ENCODE peak calls at places on chromosomes 7 and 10, in four cellular contexts. One of them, this sample, is unnamed.

GRCh38 chr10:72133517-72133916 is 45.2 kb upstream of the SPOCK2 start:
- DNase-seq in endothelial cell of umbilical vein: no peak
- DNase-seq in K562: no peak
- DNase-seq in GM12878: peak; percentile 92
- DNase-seq in this sample: peak; percentile 18

GRCh38 chr10:23479798-23480473 is 41.1 kb downstream of the OTUD1 start:
- DNase-seq in K562: no peak
- DNase-seq in endothelial cell of umbilical vein: no peak
- DNase-seq in GM12878: no peak
- DNase-seq in this sample: no peak

GRCh38 chr7:33339074-33339805 is 209.9 kb downstream of the BBS9 start:
- DNase-seq in GM12878: no peak
- DNase-seq in K562: no peak
- DNase-seq in endothelial cell of umbilical vein: peak; percentile 20
- DNase-seq in this sample: no peak

GRCh38 chr7:91656486-91657237 is 223.8 kb downstream of the MTERF1 start:
- DNase-seq in GM12878: no peak
- DNase-seq in K562: no peak
- DNase-seq in endothelial cell of umbilical vein: no peak
- DNase-seq in this sample: no peak

GRCh38 chr7:41787951-41788350 is 85.1 kb upstream of the INHBA start:
- DNase-seq in endothelial cell of umbilical vein: no peak
- DNase-seq in GM12878: no peak
- DNase-seq in K562: no peak
- DNase-seq in this sample: no peak

GRCh38 chr10:73774637-73775036 is 7.2 kb upstream of the CHCHD1 start:
- DNase-seq in GM12878: no peak
- DNase-seq in endothelial cell of umbilical vein: peak; percentile 53
- DNase-seq in K562: peak; percentile 53
- DNase-seq in this sample: peak; percentile 18

GRCh38 chr7:48389977-48390376 is 218.7 kb downstream of the ABCA13 start:
- DNase-seq in K562: no peak
- DNase-seq in endothelial cell of umbilical vein: no peak
- DNase-seq in GM12878: no peak
- DNase-seq in this sample: no peak

GRCh38 chr7:21401944-21402343 is 25.9 kb upstream of the SP4 start:
- DNase-seq in GM12878: no peak
- DNase-seq in K562: no peak
- DNase-seq in endothelial cell of umbilical vein: no peak
- DNase-seq in this sample: no peak

GRCh38 chr7:73682745-73683055 is 553 bp downstream of the DNAJC30 start:
- DNase-seq in K562: no peak
- DNase-seq in endothelial cell of umbilical vein: no peak
- DNase-seq in GM12878: no peak
- DNase-seq in this sample: no peak

GRCh38 chr10:119667562-119668328 is 16.6 kb downstream of the BAG3 start:
- DNase-seq in K562: no peak
- DNase-seq in GM12878: no peak
- DNase-seq in endothelial cell of umbilical vein: no peak
- DNase-seq in this sample: peak; percentile 68

GRCh38 chr7:47239034-47239433 is 342.9 kb downstream of the TNS3 start:
- DNase-seq in GM12878: no peak
- DNase-seq in K562: no peak
- DNase-seq in endothelial cell of umbilical vein: no peak
- DNase-seq in this sample: no peak

GRCh38 chr7:47452295-47452694 is 129.6 kb downstream of the TNS3 start:
- DNase-seq in endothelial cell of umbilical vein: no peak
- DNase-seq in K562: no peak
- DNase-seq in GM12878: no peak
- DNase-seq in this sample: no peak

GRCh38 chr10:30671011-30671616 is 41.6 kb upstream of the LYZL2 start:
- DNase-seq in K562: peak; percentile 43
- DNase-seq in GM12878: no peak
- DNase-seq in endothelial cell of umbilical vein: peak; percentile 90
- DNase-seq in this sample: peak; percentile 67

GRCh38 chr7:110548372-110548771 is 542.6 kb upstream of the LRRN3 start:
- DNase-seq in K562: no peak
- DNase-seq in GM12878: no peak
- DNase-seq in endothelial cell of umbilical vein: no peak
- DNase-seq in this sample: no peak

GRCh38 chr7:102888561-102889233 is 24.1 kb upstream of the LRRC17 start:
- DNase-seq in K562: no peak
- DNase-seq in endothelial cell of umbilical vein: peak; percentile 85
- DNase-seq in GM12878: no peak
- DNase-seq in this sample: no peak

GRCh38 chr10:58064714-58065528 is 202.8 kb downstream of the IPMK start:
- DNase-seq in K562: peak; percentile 17
- DNase-seq in GM12878: no peak
- DNase-seq in endothelial cell of umbilical vein: peak; percentile 23
- DNase-seq in this sample: peak; percentile 35

GRCh38 chr10:133260895-133261725 is 15.6 kb downstream of the ADAM8 start:
- DNase-seq in K562: peak; percentile 68
- DNase-seq in GM12878: no peak
- DNase-seq in endothelial cell of umbilical vein: no peak
- DNase-seq in this sample: no peak

GRCh38 chr10:74293686-74294365 is 142.8 kb downstream of the ADK start:
- DNase-seq in endothelial cell of umbilical vein: peak; percentile 48
- DNase-seq in GM12878: no peak
- DNase-seq in K562: no peak
- DNase-seq in this sample: no peak

GRCh38 chr7:131623154-131623553 is 66.7 kb upstream of the PODXL start:
- DNase-seq in K562: peak; percentile 73
- DNase-seq in GM12878: no peak
- DNase-seq in endothelial cell of umbilical vein: peak; percentile 97
- DNase-seq in this sample: no peak

GRCh38 chr7:144835166-144835611 is 664 bp downstream of the TPK1 start:
- DNase-seq in endothelial cell of umbilical vein: peak; percentile 81
- DNase-seq in GM12878: peak; percentile 21
- DNase-seq in K562: peak; percentile 32
- DNase-seq in this sample: peak; percentile 1

GRCh38 chr7:99459087-99459486 is 6.9 kb downstream of the ATP5MF start:
- DNase-seq in endothelial cell of umbilical vein: peak; percentile 17
- DNase-seq in K562: no peak
- DNase-seq in GM12878: no peak
- DNase-seq in this sample: peak; percentile 35

GRCh38 chr7:133436014-133436428 is 183.1 kb downstream of the EXOC4 start:
- DNase-seq in GM12878: no peak
- DNase-seq in K562: no peak
- DNase-seq in endothelial cell of umbilical vein: peak; percentile 83
- DNase-seq in this sample: no peak

GRCh38 chr7:1938788-1939433 is 268.8 kb downstream of the ELFN1 start:
- DNase-seq in K562: no peak
- DNase-seq in endothelial cell of umbilical vein: no peak
- DNase-seq in GM12878: no peak
- DNase-seq in this sample: no peak

GRCh38 chr7:108436906-108437305 is 19.3 kb downstream of the NRCAM start:
- DNase-seq in GM12878: no peak
- DNase-seq in K562: no peak
- DNase-seq in endothelial cell of umbilical vein: no peak
- DNase-seq in this sample: no peak

GRCh38 chr10:103181244-103181643 is 11.8 kb downstream of the NT5C2 start:
- DNase-seq in K562: no peak
- DNase-seq in GM12878: peak; percentile 45
- DNase-seq in endothelial cell of umbilical vein: peak; percentile 91
- DNase-seq in this sample: no peak

GRCh38 chr10:63008491-63008890 is 124.6 kb upstream of the NRBF2 start:
- DNase-seq in GM12878: no peak
- DNase-seq in K562: no peak
- DNase-seq in endothelial cell of umbilical vein: no peak
- DNase-seq in this sample: no peak

GRCh38 chr10:60348982-60349381 is 40.7 kb downstream of the ANK3 start:
- DNase-seq in endothelial cell of umbilical vein: no peak
- DNase-seq in GM12878: no peak
- DNase-seq in K562: no peak
- DNase-seq in this sample: no peak

GRCh38 chr10:75347211-75347610 is 54.4 kb downstream of the ZNF503 start:
- DNase-seq in GM12878: no peak
- DNase-seq in K562: no peak
- DNase-seq in endothelial cell of umbilical vein: no peak
- DNase-seq in this sample: no peak

GRCh38 chr7:116216956-116217570 is 6.7 kb downstream of the TES start:
- DNase-seq in GM12878: no peak
- DNase-seq in endothelial cell of umbilical vein: peak; percentile 75
- DNase-seq in K562: no peak
- DNase-seq in this sample: no peak

GRCh38 chr10:33320288-33320687 is 14.2 kb downstream of the NRP1 start:
- DNase-seq in K562: no peak
- DNase-seq in GM12878: no peak
- DNase-seq in endothelial cell of umbilical vein: no peak
- DNase-seq in this sample: no peak
- H4K20me1 ChIP-seq in K562: no peaks in the 10 kb centered on the region
- H4K20me1 ChIP-seq in GM12878: no peaks in the 10 kb centered on the region
- H4K20me1 ChIP-seq in endothelial cell of umbilical vein: peaks cover 2% of the 10 kb centered on the region
- H4K20me1 ChIP-seq in this sample: no peaks in the 10 kb centered on the region

GRCh38 chr7:38334163-38334562 is 60.7 kb upstream of the TARP start:
- DNase-seq in endothelial cell of umbilical vein: no peak
- DNase-seq in K562: no peak
- DNase-seq in GM12878: no peak
- DNase-seq in this sample: no peak
- TF ChIP-seq MYC in endothelial cell of umbilical vein: no peak
- TF ChIP-seq MYC in K562: no peak
- TF ChIP-seq MYC in GM12878: no peak
- TF ChIP-seq MYC in this sample: no peak

GRCh38 chr10:70965566-70965965 is 77.2 kb upstream of the PCBD1 start:
- DNase-seq in endothelial cell of umbilical vein: no peak
- DNase-seq in K562: no peak
- DNase-seq in GM12878: no peak
- DNase-seq in this sample: no peak
- TF ChIP-seq CTCF in endothelial cell of umbilical vein: no peak
- TF ChIP-seq CTCF in K562: no peak
- TF ChIP-seq CTCF in GM12878: no peak
- TF ChIP-seq CTCF in this sample: no peak

GRCh38 chr10:28580825-28581224 is 47.9 kb downstream of the WAC start:
- DNase-seq in endothelial cell of umbilical vein: no peak
- DNase-seq in K562: no peak
- DNase-seq in GM12878: no peak
- DNase-seq in this sample: no peak
- H4K20me1 ChIP-seq in endothelial cell of umbilical vein: peaks cover 43% of the 10 kb centered on the region
- H4K20me1 ChIP-seq in K562: peaks cover 13% of the 10 kb centered on the region
- H4K20me1 ChIP-seq in GM12878: peaks cover 6% of the 10 kb centered on the region
- H4K20me1 ChIP-seq in this sample: peaks cover 44% of the 10 kb centered on the region

DNA sequence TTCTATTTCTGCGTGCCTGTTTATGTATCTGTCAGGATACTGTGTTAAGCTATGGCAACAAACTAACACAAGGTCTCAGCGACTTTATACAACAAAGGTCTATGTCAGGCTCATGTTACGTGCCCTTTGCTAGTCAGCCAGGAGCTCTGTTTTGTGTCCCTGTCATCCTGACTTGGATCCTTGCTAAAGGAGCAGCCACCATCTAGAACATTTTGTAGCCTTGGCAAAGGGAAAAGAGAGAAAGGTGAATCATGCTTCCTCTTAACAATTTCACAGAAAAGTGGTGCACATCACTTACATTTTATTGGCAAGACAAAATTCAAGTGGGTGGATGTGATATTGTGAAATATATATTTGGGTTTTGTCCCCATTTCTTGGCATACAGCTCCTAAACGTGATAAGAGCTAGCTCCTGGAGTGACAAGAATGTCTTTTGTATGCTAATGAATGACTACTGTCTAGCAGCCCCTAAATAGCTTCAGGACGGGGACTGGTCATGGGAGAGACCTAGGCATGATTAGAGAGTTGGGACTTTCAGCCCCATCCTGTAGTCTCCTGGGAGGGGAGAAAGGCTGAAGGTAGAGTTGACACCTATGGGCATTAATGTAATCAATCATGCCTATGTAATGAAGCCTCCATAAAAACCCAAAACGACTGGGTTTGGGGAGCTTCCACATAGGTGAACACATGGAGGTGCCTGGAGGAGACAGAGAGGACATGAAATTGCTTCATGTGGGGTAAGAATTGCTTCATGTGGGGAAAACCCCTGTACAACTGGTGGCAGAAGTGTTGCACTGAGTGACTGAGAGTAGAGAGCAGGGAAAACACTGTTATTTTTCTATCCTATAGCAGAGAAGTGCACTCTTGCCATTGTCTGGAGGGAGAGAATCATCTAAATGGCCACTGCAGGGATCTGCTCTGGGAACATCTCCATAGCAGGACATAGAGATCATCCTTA is 33.0 kb downstream of the MRPL32 start:
- DNase-seq in endothelial cell of umbilical vein: no peak
- DNase-seq in GM12878: peak; percentile 2
- DNase-seq in K562: no peak
- DNase-seq in this sample: no peak
- TF ChIP-seq MYC in endothelial cell of umbilical vein: no peak
- TF ChIP-seq MYC in GM12878: no peak
- TF ChIP-seq MYC in K562: no peak
- TF ChIP-seq MYC in this sample: no peak

GRCh38 chr7:29883462-29884398 is 77.4 kb downstream of the WIPF3 start:
- DNase-seq in endothelial cell of umbilical vein: no peak
- DNase-seq in GM12878: no peak
- DNase-seq in K562: no peak
- DNase-seq in this sample: no peak

GRCh38 chr7:29886827-29887226 is 80.5 kb downstream of the WIPF3 start:
- DNase-seq in GM12878: no peak
- DNase-seq in K562: no peak
- DNase-seq in endothelial cell of umbilical vein: no peak
- DNase-seq in this sample: no peak

GRCh38 chr7:29882481-29882880 is 76.2 kb downstream of the WIPF3 start:
- DNase-seq in endothelial cell of umbilical vein: no peak
- DNase-seq in GM12878: no peak
- DNase-seq in K562: no peak
- DNase-seq in this sample: no peak

GRCh38 chr7:29885626-29886025 is 79.3 kb downstream of the WIPF3 start:
- DNase-seq in K562: no peak
- DNase-seq in endothelial cell of umbilical vein: no peak
- DNase-seq in GM12878: no peak
- DNase-seq in this sample: no peak

GRCh38 chr7:29884399-29885272 is 78.3 kb downstream of the WIPF3 start:
- DNase-seq in K562: no peak
- DNase-seq in GM12878: no peak
- DNase-seq in endothelial cell of umbilical vein: no peak
- DNase-seq in this sample: no peak
- TF ChIP-seq CTCF in K562: no peak
- TF ChIP-seq CTCF in GM12878: no peak
- TF ChIP-seq CTCF in endothelial cell of umbilical vein: no peak
- TF ChIP-seq CTCF in this sample: no peak

DNA sequence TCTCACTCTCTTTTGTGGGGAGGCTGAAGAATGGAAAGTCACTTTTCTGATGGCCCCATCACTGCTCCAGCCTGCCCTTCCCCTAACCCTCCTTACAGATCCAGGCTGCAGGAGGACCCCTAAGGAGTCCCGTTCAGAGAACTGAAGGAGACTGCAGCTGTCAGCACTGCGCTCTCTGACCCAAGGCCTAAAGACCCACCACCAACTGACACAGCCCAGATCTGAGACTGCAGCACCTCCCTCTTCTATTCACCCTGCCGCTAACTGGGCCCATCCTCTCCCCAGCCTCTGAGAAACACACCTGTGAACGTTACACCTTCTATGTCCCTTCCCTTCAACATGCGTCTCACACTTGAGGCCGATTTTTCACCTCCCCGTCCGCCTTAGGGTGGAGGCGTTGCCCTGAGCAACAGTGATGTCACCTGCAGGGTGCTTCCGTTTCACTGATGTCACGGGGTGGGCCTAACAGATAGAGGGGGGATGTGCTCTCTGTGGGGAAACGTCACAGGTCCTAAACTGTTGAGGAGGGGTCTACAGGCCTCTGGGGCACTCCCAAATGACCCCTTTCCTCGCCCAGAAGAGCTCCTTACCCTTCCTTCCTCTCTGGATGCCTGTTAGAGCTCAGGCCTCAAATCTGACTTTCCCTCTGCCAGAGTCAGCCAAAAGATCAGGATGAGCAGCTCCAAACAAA is 5.1 kb downstream of the ITPRIP start:
- DNase-seq in endothelial cell of umbilical vein: no peak
- DNase-seq in K562: peak; percentile 57
- DNase-seq in GM12878: no peak
- DNase-seq in this sample: no peak
- H4K20me1 ChIP-seq in endothelial cell of umbilical vein: no peaks in the 10 kb centered on the region
- H4K20me1 ChIP-seq in K562: peaks cover 56% of the 10 kb centered on the region
- H4K20me1 ChIP-seq in GM12878: peaks cover 23% of the 10 kb centered on the region
- H4K20me1 ChIP-seq in this sample: no peaks in the 10 kb centered on the region